ENCODE peak calls at places on chromosomes 12 and 14, in seven cellular contexts. Y is OCI-LY7, T is endothelial cell of umbilical vein, R is hepatocyte, E is H1, F is HCT116, D is PC-9. M is an unnamed sample. For H3K36me3, the result is how much of the 10 kb centered on the place peaks cover.

GRCh38 chr12:28937196-28937595 is 211.9 kb upstream of the FAR2 start:
- DNase-seq in Y (no peak), T (peak), R (no peak), E (no peak), F (no peak), D (peak), M (peak)

GRCh38 chr14:59823190-59823589 is 47.4 kb downstream of the RTN1 start:
- DNase-seq in Y (no peak), T (no peak), R (no peak), E (no peak), F (no peak), D (no peak), M (no peak)

GRCh38 chr12:24821691-24822090 is 127.2 kb downstream of the BCAT1 start:
- DNase-seq in Y (no peak), T (no peak), R (peak), E (no peak), F (no peak), D (no peak), M (peak)

GRCh38 chr12:26197832-26198231 is 2.5 kb downstream of the SSPN start:
- DNase-seq in Y (no peak), T (no peak), R (no peak), E (no peak), F (no peak), D (no peak), M (peak)

GRCh38 chr14:103128631-103129300 is 5.5 kb downstream of the TNFAIP2 start:
- DNase-seq in Y (no peak), T (no peak), R (no peak), E (no peak), F (no peak), D (peak), M (no peak)

GRCh38 chr12:14756331-14757143 is 46.7 kb downstream of the WBP11 start:
- DNase-seq in Y (no peak), T (no peak), R (peak), E (peak), F (no peak), D (no peak), M (no peak)

GRCh38 chr12:31204995-31205582 is 120.9 kb downstream of the SINHCAF start:
- DNase-seq in Y (peak), T (peak), R (no peak), E (no peak), F (no peak), D (no peak), M (peak)

GRCh38 chr12:104506691-104507401 is 50.1 kb downstream of the CHST11 start:
- DNase-seq in Y (no peak), T (no peak), R (no peak), E (peak), F (no peak), D (no peak), M (no peak)

GRCh38 chr12:7375145-7375543 is 68.8 kb downstream of the CD163L1 start:
- DNase-seq in Y (no peak), T (no peak), R (peak), E (no peak), F (no peak), D (no peak), M (no peak)

DNA sequence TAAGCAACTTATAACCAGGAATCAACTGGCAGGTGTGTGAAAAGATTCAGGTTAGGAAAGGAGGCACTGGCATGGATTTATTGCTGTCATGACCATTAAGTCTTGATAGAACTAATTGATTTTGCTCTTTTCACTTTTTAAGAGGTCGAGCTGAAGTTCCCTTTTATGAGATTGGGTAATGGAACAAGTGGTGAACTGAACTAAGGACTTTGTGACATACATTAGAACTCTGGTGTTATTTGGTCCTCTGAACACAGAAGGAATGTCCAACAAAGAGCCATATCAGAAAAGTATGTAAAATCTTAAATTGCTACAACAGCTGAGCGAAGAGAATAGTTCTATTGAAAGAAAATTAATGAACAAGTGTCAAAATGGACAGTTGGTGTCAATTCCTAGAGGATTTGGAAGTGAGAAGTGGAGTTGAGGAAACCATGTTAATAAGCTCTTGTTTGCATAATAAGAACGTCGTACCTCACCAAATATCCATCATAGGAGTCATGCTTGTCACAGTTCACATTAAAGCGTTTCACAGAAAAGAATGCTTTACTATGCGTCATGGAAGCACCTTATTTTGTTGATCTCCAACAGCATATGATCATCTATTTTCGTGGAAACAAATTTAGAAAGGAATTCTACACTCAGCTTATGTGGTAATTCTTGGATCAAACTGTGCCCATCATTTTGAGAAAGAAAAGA is 8.4 kb upstream of the MYF6 start:
- DNase-seq in Y (no peak), T (no peak), R (no peak), E (no peak), F (no peak), D (no peak), M (peak)
- H2AFZ ChIP-seq in Y (no peak), T (no peak), R (no peak), E (no peak), F (no peak), D (no peak), M (no peak)

GRCh38 chr12:122976648-122976975 is 1.6 kb downstream of the OGFOD2 start:
- DNase-seq in Y (no peak), T (no peak), R (no peak), E (no peak), F (no peak), D (no peak), M (peak)
- H3K4me3 ChIP-seq in Y (peak), T (no peak), R (no peak), E (no peak), F (peak), D (peak), M (no peak)

GRCh38 chr12:109902866-109903265 is 2.8 kb downstream of the TCHP start:
- DNase-seq in Y (no peak), T (no peak), R (no peak), E (no peak), F (no peak), D (no peak), M (no peak)
- H3K36me3 ChIP-seq in Y (half or more), T (under half), R (under half), E (under half), F (under half), D (under half), M (under half)

GRCh38 chr12:66960704-66961690 is 282.1 kb upstream of the GRIP1 start:
- DNase-seq in Y (no peak), T (no peak), R (peak), E (no peak), F (no peak), D (peak), M (no peak)
- H2AFZ ChIP-seq in Y (no peak), T (no peak), R (no peak), E (no peak), F (no peak), D (peak), M (no peak)

GRCh38 chr12:5432011-5432400 is at the start of gene NTF3:
- DNase-seq in Y (peak), T (no peak), R (peak), E (peak), F (no peak), D (no peak), M (peak)
- H3K4me3 ChIP-seq in Y (peak), T (peak), R (peak), E (peak), F (no peak), D (no peak), M (peak)

DNA sequence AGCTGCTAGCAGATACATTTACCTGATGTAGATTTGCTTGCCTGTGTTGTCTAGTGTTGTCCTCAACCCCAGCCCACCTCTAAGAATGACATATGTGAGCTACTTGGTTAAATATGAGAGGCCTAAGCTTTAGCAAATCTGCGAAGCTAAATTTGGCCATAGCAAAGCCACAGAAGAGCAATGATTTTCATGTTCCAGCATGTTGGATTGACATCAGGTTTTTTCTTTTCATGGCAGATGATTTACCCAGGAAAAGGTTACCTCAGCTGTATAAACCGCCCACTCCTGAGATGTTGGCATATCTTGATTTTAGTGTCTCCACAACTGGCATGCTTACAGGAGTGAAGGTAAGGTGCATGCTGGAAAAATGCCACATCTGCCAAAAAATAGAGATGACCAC is 36.4 kb upstream of the ATF1 start:
- DNase-seq in Y (no peak), T (no peak), R (no peak), E (no peak), F (no peak), D (no peak), M (no peak)
- H3K36me3 ChIP-seq in Y (half or more), T (under half), R (under half), E (under half), F (under half), D (half or more), M (under half)

GRCh38 chr12:59007620-59008019 is 87.3 kb upstream of the LRIG3 start:
- DNase-seq in Y (no peak), T (no peak), R (no peak), E (no peak), F (no peak), D (no peak), M (no peak)

GRCh38 chr12:59004466-59004865 is 84.2 kb upstream of the LRIG3 start:
- DNase-seq in Y (no peak), T (no peak), R (no peak), E (no peak), F (no peak), D (no peak), M (no peak)

GRCh38 chr12:59010948-59011347 is 90.6 kb upstream of the LRIG3 start:
- DNase-seq in Y (no peak), T (no peak), R (no peak), E (no peak), F (no peak), D (no peak), M (no peak)

DNA sequence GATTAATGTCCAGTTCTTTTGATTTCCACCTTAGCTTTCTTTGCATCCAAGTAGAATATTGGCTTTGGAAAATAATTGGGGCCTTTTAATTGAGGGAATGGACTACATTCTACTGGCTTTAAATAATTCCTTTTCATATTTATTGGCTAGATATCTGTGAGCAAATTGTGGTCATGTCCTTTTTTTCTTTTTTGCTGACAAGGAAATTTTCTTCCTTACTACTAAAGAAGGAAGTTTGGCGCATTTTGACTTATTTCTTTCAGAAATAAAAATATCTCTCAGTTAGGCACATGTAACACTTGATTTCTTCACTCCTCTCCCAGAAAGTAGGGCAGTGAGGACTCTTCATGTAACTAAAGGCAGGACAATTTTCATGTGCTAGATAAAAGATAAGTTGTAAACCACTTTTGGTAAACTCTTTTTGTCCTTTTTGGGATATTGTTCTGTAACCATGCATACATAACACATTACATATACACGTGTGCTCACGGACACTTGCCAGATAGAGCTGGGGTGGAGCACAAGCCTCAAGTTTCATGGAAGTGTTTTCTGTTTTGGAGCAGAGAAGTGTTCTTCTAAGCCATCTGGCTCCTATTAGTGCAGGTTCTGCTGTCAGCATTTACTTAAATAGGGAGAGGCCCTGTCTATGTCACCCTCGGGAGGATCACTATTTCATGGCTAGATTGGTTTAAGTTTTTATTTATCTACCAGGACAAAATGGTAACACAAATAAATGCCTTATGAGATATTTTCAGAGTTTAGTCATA is 85.1 kb upstream of the LRIG3 start:
- DNase-seq in Y (no peak), T (no peak), R (peak), E (no peak), F (no peak), D (no peak), M (peak)
- H2AFZ ChIP-seq in Y (no peak), T (no peak), R (no peak), E (no peak), F (no peak), D (no peak), M (no peak)

GRCh38 chr12:56078931-56079728 is 835 bp upstream of the ERBB3 start:
- DNase-seq in Y (peak), T (peak), R (peak), E (peak), F (peak), D (peak), M (peak)

GRCh38 chr12:56080556-56081138 is 682 bp downstream of the ERBB3 start:
- DNase-seq in Y (peak), T (no peak), R (peak), E (peak), F (no peak), D (peak), M (no peak)

GRCh38 chr12:56079729-56080555 is at the start of gene ERBB3:
- DNase-seq in Y (peak), T (peak), R (peak), E (peak), F (peak), D (peak), M (peak)

GRCh38 chr12:56081393-56082347 is 1.7 kb downstream of the ERBB3 start:
- DNase-seq in Y (no peak), T (no peak), R (peak), E (no peak), F (no peak), D (no peak), M (no peak)

DNA sequence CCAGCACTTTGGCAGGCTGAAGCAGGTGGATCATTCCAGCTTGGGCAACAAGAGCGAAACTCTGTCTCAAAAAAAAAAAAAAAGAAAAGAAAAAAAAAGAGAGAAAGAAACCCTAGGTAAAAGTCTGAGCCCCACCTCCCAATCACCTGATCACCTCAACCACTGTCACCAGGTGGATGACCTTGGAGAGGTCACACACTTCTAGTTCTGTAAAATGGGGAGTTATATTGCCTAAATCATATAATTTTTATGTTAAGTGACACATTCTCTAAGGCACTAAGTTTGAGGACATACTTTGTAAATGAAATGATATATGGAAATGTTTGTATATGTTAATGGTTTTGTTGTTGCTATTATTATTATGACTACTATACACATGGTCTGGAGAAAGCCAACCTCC is 1.5 kb upstream of the ERBB3 start:
- DNase-seq in Y (no peak), T (no peak), R (no peak), E (no peak), F (no peak), D (no peak), M (no peak)
- H3K4me3 ChIP-seq in Y (no peak), T (no peak), R (no peak), E (peak), F (peak), D (peak), M (no peak)

DNA sequence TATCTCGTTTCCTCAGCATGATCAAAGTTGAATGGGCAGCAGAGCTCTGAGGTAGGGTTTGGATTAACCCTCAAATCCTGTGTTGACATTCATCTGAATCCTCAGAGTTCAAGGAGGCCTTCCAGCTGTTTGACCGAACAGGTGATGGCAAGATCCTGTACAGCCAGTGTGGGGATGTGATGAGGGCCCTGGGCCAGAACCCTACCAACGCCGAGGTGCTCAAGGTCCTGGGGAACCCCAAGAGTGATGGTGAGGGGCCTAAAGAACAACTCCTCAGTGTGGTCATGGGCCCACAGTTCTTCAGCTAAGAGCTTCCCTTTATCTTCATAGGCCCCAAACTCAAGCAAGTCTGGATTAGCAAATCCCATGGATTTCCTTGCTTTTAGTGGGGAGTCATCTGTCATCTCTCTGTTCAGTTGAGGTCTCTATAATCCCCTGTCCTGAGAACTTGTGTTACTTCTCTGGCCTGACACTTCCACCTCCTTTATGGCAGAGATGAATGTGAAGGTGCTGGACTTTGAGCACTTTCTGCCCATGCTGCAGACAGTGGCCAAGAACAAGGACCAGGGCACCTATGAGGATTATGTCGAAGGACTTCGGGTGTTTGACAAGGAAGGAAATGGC is 1.4 kb downstream of the MYL6 start:
- DNase-seq in Y (peak), T (peak), R (no peak), E (no peak), F (no peak), D (no peak), M (no peak)
- H3K36me3 ChIP-seq in Y (half or more), T (under half), R (under half), E (under half), F (under half), D (under half), M (under half)